ENCODE peak calls at places on chromosomes 5 and 9, in five cellular contexts. One of them, this sample, is unnamed.

GRCh38 chr5:60285910-60286309 is 392.4 kb upstream of the PDE4D start:
- DNase-seq in activated CD8-positive, alpha-beta memory T cell treated with anti-CD3 and anti-CD28 coated beads, Interleukin-2, amount 50 U/mL, for 48 hours: no peak
- DNase-seq in skeletal muscle cell: no peak
- DNase-seq in GDM1: no peak
- DNase-seq in omental fat pad: no peak
- DNase-seq in this sample: no peak

GRCh38 chr9:98401140-98402025 is 145.9 kb upstream of the TBC1D2 start:
- DNase-seq in activated CD8-positive, alpha-beta memory T cell treated with anti-CD3 and anti-CD28 coated beads, Interleukin-2, amount 50 U/mL, for 48 hours: no peak
- DNase-seq in skeletal muscle cell: no peak
- DNase-seq in GDM1: no peak
- DNase-seq in omental fat pad: no peak
- DNase-seq in this sample: peak

GRCh38 chr9:108622467-108622866 is 233.3 kb downstream of the ACTL7B start:
- DNase-seq in activated CD8-positive, alpha-beta memory T cell treated with anti-CD3 and anti-CD28 coated beads, Interleukin-2, amount 50 U/mL, for 48 hours: no peak
- DNase-seq in skeletal muscle cell: no peak
- DNase-seq in GDM1: no peak
- DNase-seq in omental fat pad: no peak
- DNase-seq in this sample: no peak

GRCh38 chr5:17327048-17327447 is 109.6 kb downstream of the BASP1 start:
- DNase-seq in activated CD8-positive, alpha-beta memory T cell treated with anti-CD3 and anti-CD28 coated beads, Interleukin-2, amount 50 U/mL, for 48 hours: no peak
- DNase-seq in skeletal muscle cell: no peak
- DNase-seq in GDM1: no peak
- DNase-seq in omental fat pad: no peak
- DNase-seq in this sample: no peak

GRCh38 chr9:76921161-76921560 is 15.2 kb upstream of the PRUNE2 start:
- DNase-seq in activated CD8-positive, alpha-beta memory T cell treated with anti-CD3 and anti-CD28 coated beads, Interleukin-2, amount 50 U/mL, for 48 hours: no peak
- DNase-seq in skeletal muscle cell: no peak
- DNase-seq in GDM1: no peak
- DNase-seq in omental fat pad: no peak
- DNase-seq in this sample: no peak

GRCh38 chr5:164934561-164934960 is 1429.1 kb downstream of the MAT2B start:
- DNase-seq in activated CD8-positive, alpha-beta memory T cell treated with anti-CD3 and anti-CD28 coated beads, Interleukin-2, amount 50 U/mL, for 48 hours: no peak
- DNase-seq in skeletal muscle cell: no peak
- DNase-seq in GDM1: no peak
- DNase-seq in omental fat pad: no peak
- DNase-seq in this sample: no peak

GRCh38 chr9:95796029-95796428 is 79.5 kb upstream of the ERCC6L2 start:
- DNase-seq in activated CD8-positive, alpha-beta memory T cell treated with anti-CD3 and anti-CD28 coated beads, Interleukin-2, amount 50 U/mL, for 48 hours: no peak
- DNase-seq in skeletal muscle cell: no peak
- DNase-seq in GDM1: no peak
- DNase-seq in omental fat pad: no peak
- DNase-seq in this sample: no peak

GRCh38 chr9:105258225-105258737 is 13.8 kb downstream of the SLC44A1 start:
- DNase-seq in activated CD8-positive, alpha-beta memory T cell treated with anti-CD3 and anti-CD28 coated beads, Interleukin-2, amount 50 U/mL, for 48 hours: no peak
- DNase-seq in skeletal muscle cell: no peak
- DNase-seq in GDM1: no peak
- DNase-seq in omental fat pad: no peak
- DNase-seq in this sample: no peak

GRCh38 chr9:110426052-110426709 is 88.5 kb upstream of the TXNDC8 start:
- DNase-seq in activated CD8-positive, alpha-beta memory T cell treated with anti-CD3 and anti-CD28 coated beads, Interleukin-2, amount 50 U/mL, for 48 hours: no peak
- DNase-seq in skeletal muscle cell: no peak
- DNase-seq in GDM1: no peak
- DNase-seq in omental fat pad: no peak
- DNase-seq in this sample: no peak

GRCh38 chr9:69168709-69169217 is 5.3 kb upstream of the TJP2 start:
- DNase-seq in activated CD8-positive, alpha-beta memory T cell treated with anti-CD3 and anti-CD28 coated beads, Interleukin-2, amount 50 U/mL, for 48 hours: peak
- DNase-seq in skeletal muscle cell: no peak
- DNase-seq in GDM1: no peak
- DNase-seq in omental fat pad: no peak
- DNase-seq in this sample: no peak

GRCh38 chr9:135332516-135332915 is 147.1 kb upstream of the PPP1R26 start:
- DNase-seq in activated CD8-positive, alpha-beta memory T cell treated with anti-CD3 and anti-CD28 coated beads, Interleukin-2, amount 50 U/mL, for 48 hours: no peak
- DNase-seq in skeletal muscle cell: no peak
- DNase-seq in GDM1: no peak
- DNase-seq in omental fat pad: no peak
- DNase-seq in this sample: no peak

GRCh38 chr5:14143843-14144585 is 872 bp downstream of the TRIO start:
- DNase-seq in activated CD8-positive, alpha-beta memory T cell treated with anti-CD3 and anti-CD28 coated beads, Interleukin-2, amount 50 U/mL, for 48 hours: peak
- DNase-seq in skeletal muscle cell: no peak
- DNase-seq in GDM1: no peak
- DNase-seq in omental fat pad: no peak
- DNase-seq in this sample: peak

GRCh38 chr9:79962836-79963235 is 391.1 kb downstream of the TLE4 start:
- DNase-seq in activated CD8-positive, alpha-beta memory T cell treated with anti-CD3 and anti-CD28 coated beads, Interleukin-2, amount 50 U/mL, for 48 hours: no peak
- DNase-seq in skeletal muscle cell: peak
- DNase-seq in GDM1: no peak
- DNase-seq in omental fat pad: no peak
- DNase-seq in this sample: no peak

GRCh38 chr5:130488252-130488651 is 584.0 kb downstream of the CHSY3 start:
- DNase-seq in activated CD8-positive, alpha-beta memory T cell treated with anti-CD3 and anti-CD28 coated beads, Interleukin-2, amount 50 U/mL, for 48 hours: no peak
- DNase-seq in skeletal muscle cell: no peak
- DNase-seq in GDM1: no peak
- DNase-seq in omental fat pad: no peak
- DNase-seq in this sample: no peak

GRCh38 chr5:151227918-151228447 is 4.1 kb upstream of the CCDC69 start:
- DNase-seq in activated CD8-positive, alpha-beta memory T cell treated with anti-CD3 and anti-CD28 coated beads, Interleukin-2, amount 50 U/mL, for 48 hours: no peak
- DNase-seq in skeletal muscle cell: no peak
- DNase-seq in GDM1: no peak
- DNase-seq in omental fat pad: no peak
- DNase-seq in this sample: no peak

GRCh38 chr5:27845248-27845647 is 806.9 kb upstream of the CDH9 start:
- DNase-seq in activated CD8-positive, alpha-beta memory T cell treated with anti-CD3 and anti-CD28 coated beads, Interleukin-2, amount 50 U/mL, for 48 hours: no peak
- DNase-seq in skeletal muscle cell: peak
- DNase-seq in GDM1: no peak
- DNase-seq in omental fat pad: no peak
- DNase-seq in this sample: no peak

GRCh38 chr5:95591490-95591901 is 28.4 kb upstream of the GPR150 start:
- DNase-seq in activated CD8-positive, alpha-beta memory T cell treated with anti-CD3 and anti-CD28 coated beads, Interleukin-2, amount 50 U/mL, for 48 hours: no peak
- DNase-seq in skeletal muscle cell: peak
- DNase-seq in GDM1: no peak
- DNase-seq in omental fat pad: no peak
- DNase-seq in this sample: no peak

GRCh38 chr5:10478436-10478835 is 36.8 kb downstream of the ROPN1L start:
- DNase-seq in activated CD8-positive, alpha-beta memory T cell treated with anti-CD3 and anti-CD28 coated beads, Interleukin-2, amount 50 U/mL, for 48 hours: no peak
- DNase-seq in skeletal muscle cell: no peak
- DNase-seq in GDM1: no peak
- DNase-seq in omental fat pad: no peak
- DNase-seq in this sample: no peak

GRCh38 chr5:65108786-65109743 is 340.3 kb downstream of the CWC27 start:
- DNase-seq in activated CD8-positive, alpha-beta memory T cell treated with anti-CD3 and anti-CD28 coated beads, Interleukin-2, amount 50 U/mL, for 48 hours: no peak
- DNase-seq in skeletal muscle cell: no peak
- DNase-seq in GDM1: no peak
- DNase-seq in omental fat pad: no peak
- DNase-seq in this sample: no peak

GRCh38 chr5:588406-588995 is 23.6 kb upstream of the CEP72 start:
- DNase-seq in activated CD8-positive, alpha-beta memory T cell treated with anti-CD3 and anti-CD28 coated beads, Interleukin-2, amount 50 U/mL, for 48 hours: peak
- DNase-seq in skeletal muscle cell: no peak
- DNase-seq in GDM1: no peak
- DNase-seq in omental fat pad: no peak
- DNase-seq in this sample: peak

GRCh38 chr5:92800360-92800759 is 780.7 kb downstream of the NR2F1-AS1 start:
- DNase-seq in activated CD8-positive, alpha-beta memory T cell treated with anti-CD3 and anti-CD28 coated beads, Interleukin-2, amount 50 U/mL, for 48 hours: no peak
- DNase-seq in skeletal muscle cell: peak
- DNase-seq in GDM1: no peak
- DNase-seq in omental fat pad: no peak
- DNase-seq in this sample: no peak

GRCh38 chr9:752681-753200 is 88.8 kb upstream of the DMRT1 start:
- DNase-seq in activated CD8-positive, alpha-beta memory T cell treated with anti-CD3 and anti-CD28 coated beads, Interleukin-2, amount 50 U/mL, for 48 hours: no peak
- DNase-seq in skeletal muscle cell: no peak
- DNase-seq in GDM1: no peak
- DNase-seq in omental fat pad: no peak
- DNase-seq in this sample: no peak